ENCODE peak calls at places on chromosomes 6 and 20, in six cellular contexts. B is IMR-90, R is HEK293T, K is HepG2, O is A549, H is K562. N is an unnamed sample.

GRCh38 chr20:57953638-57954037 is 243.8 kb upstream of the PMEPA1 start:
- DNase-seq in O (no peak), K (no peak), R (no peak), H (no peak), B (no peak), N (no peak)

GRCh38 chr6:118776607-118777549 is 117.1 kb upstream of the ASF1A start:
- DNase-seq in B (peak; percentile 79), R (peak; percentile 73), O (peak; percentile 49), H (peak; percentile 62), K (peak; percentile 64), N (peak; percentile 20)

GRCh38 chr6:4889701-4890100 is 113.5 kb downstream of the CDYL start:
- DNase-seq in K (no peak), H (no peak), O (no peak), B (no peak), R (no peak), N (no peak)

GRCh38 chr20:62668441-62669027 is 26.2 kb downstream of the SLCO4A1 start:
- DNase-seq in H (peak; percentile 75), B (peak; percentile 74), O (peak; percentile 91), R (peak; percentile 84), K (peak; percentile 82), N (no peak)

GRCh38 chr6:122381494-122382083 is 17.9 kb upstream of the HSF2 start:
- DNase-seq in H (peak; percentile 60), K (peak; percentile 69), O (peak; percentile 25), R (peak; percentile 78), B (peak; percentile 79), N (peak; percentile 7)

GRCh38 chr6:33278392-33278741 is 1.4 kb downstream of the B3GALT4 start:
- DNase-seq in R (no peak), B (no peak), H (no peak), O (no peak), K (no peak), N (no peak)

GRCh38 chr6:33746651-33747100 is at the start of gene IP6K3:
- DNase-seq in O (no peak), B (no peak), H (no peak), R (no peak), K (no peak), N (no peak)

GRCh38 chr6:137799950-137800568 is 67.0 kb upstream of the TNFAIP3 start:
- DNase-seq in H (peak; percentile 58), O (no peak), R (peak; percentile 56), K (peak; percentile 59), B (peak; percentile 67), N (no peak)

GRCh38 chr6:157433678-157434081 is 52.7 kb downstream of the ZDHHC14 start:
- DNase-seq in K (no peak), H (no peak), B (no peak), R (no peak), O (no peak), N (no peak)

GRCh38 chr6:28719275-28719940 is 193.7 kb downstream of the GPX5 start:
- DNase-seq in R (no peak), K (peak; percentile 35), B (peak; percentile 50), O (no peak), H (peak; percentile 57), N (no peak)

GRCh38 chr20:7924692-7925091 is 15.6 kb downstream of the HAO1 start:
- DNase-seq in K (peak; percentile 33), O (no peak), B (peak; percentile 97), R (no peak), H (no peak), N (no peak)

GRCh38 chr6:37868447-37868825 is 48.9 kb downstream of the ZFAND3 start:
- DNase-seq in B (peak; percentile 59), R (no peak), H (no peak), O (no peak), K (no peak), N (no peak)

GRCh38 chr6:72466971-72467566 is 154.8 kb upstream of the KCNQ5 start:
- DNase-seq in B (no peak), H (no peak), O (no peak), K (no peak), R (no peak), N (no peak)

GRCh38 chr6:40892223-40892622 is 146.8 kb downstream of the UNC5CL start:
- DNase-seq in B (no peak), H (no peak), R (no peak), K (no peak), O (no peak), N (no peak)

GRCh38 chr6:13368716-13369115 is 40.4 kb upstream of the TBC1D7 start:
- DNase-seq in K (no peak), H (no peak), O (no peak), R (no peak), B (peak; percentile 17), N (no peak)

GRCh38 chr6:97705568-97705967 is 422.6 kb upstream of the MMS22L start:
- DNase-seq in B (peak; percentile 2), O (no peak), R (peak; percentile 11), H (no peak), K (peak; percentile 5), N (no peak)

GRCh38 chr6:84428300-84428907 is 201.0 kb upstream of the CEP162 start:
- DNase-seq in B (peak; percentile 45), R (peak; percentile 57), H (peak; percentile 49), K (peak; percentile 16), O (peak; percentile 7), N (no peak)

GRCh38 chr6:105892577-105893262 is 193.4 kb upstream of the PRDM1 start:
- DNase-seq in B (no peak), O (no peak), K (peak; percentile 38), H (peak; percentile 20), R (no peak), N (peak; percentile 74)

GRCh38 chr6:33406161-33406560 is 4.7 kb upstream of the PHF1 start:
- DNase-seq in H (no peak), K (no peak), R (no peak), B (no peak), O (no peak), N (no peak)

GRCh38 chr6:170088349-170088951 is 202.4 kb downstream of the DLL1 start:
- DNase-seq in O (no peak), H (no peak), B (no peak), K (no peak), R (no peak), N (no peak)

GRCh38 chr6:97293198-97293696 is 10.2 kb upstream of the MMS22L start:
- DNase-seq in H (no peak), B (peak; percentile 15), K (no peak), R (no peak), O (no peak), N (no peak)

GRCh38 chr6:40358473-40359460 is 228.4 kb downstream of the LRFN2 start:
- DNase-seq in O (no peak), R (peak; percentile 0), B (no peak), H (no peak), K (no peak), N (no peak)

GRCh38 chr6:159061805-159062563 is 17.2 kb upstream of the TAGAP start:
- DNase-seq in B (no peak), O (no peak), H (no peak), R (no peak), K (no peak), N (no peak)

GRCh38 chr6:4774296-4774695 is 1.9 kb upstream of the CDYL start:
- DNase-seq in R (no peak), K (no peak), H (no peak), B (no peak), O (no peak), N (no peak)

GRCh38 chr6:44086931-44087574 is 40.2 kb downstream of the MRPL14 start:
- DNase-seq in R (no peak), K (no peak), O (no peak), B (no peak), H (no peak), N (no peak)

DNA sequence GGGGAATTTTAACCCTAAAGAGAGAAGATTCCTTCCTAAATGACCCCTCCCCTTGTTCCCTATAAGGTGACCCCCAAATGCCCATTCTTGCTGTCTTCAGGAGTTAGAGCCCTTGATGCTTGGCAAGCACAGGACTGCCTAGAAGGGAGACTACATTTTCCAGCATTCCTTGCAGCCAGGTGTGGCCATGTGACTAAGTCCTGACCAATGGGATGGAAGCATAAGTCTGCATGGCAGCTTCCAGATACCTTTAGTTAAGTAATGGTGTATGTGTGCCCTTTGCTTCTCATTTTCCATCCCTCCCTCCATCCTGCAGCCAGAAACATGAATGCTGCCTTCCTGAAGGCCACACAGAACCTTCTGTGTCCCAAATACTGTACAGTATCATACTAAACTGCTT is 5.5 kb downstream of the BFSP1 start:
- DNase-seq in B (no peak), K (peak; percentile 50), O (peak; percentile 46), R (peak; percentile 53), H (peak; percentile 48), N (no peak)
- TF ChIP-seq BHLHE40 in B (no peak), K (no peak), O (no peak), R (no peak), H (no peak), N (no peak)

DNA sequence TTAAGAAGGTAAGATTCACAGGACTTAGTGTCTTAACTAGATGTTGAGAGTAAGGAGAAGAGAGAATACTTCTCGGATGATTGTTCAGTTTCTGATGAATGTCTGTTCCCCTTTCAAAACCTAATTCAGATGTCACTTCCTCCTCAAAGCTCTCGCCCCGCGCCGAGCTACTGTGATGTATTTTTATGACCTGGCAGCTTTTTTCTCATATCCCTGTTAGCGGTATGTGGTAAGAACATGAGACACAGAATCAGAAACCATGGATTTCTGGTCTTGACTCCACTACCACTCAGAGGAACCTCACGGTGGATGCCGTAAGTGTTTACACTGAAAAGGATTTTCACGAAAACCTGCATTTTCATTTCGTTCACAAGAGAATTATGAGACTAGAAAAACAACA is 48.4 kb downstream of the CEP43 start:
- DNase-seq in K (no peak), B (no peak), R (no peak), O (no peak), H (no peak), N (peak; percentile 86)
- TF ChIP-seq BHLHE40 in K (no peak), B (no peak), R (no peak), O (no peak), H (no peak), N (peak; percentile 5)

GRCh38 chr6:136153976-136154375 is 96.1 kb downstream of the MTFR2 start:
- DNase-seq in O (no peak), B (no peak), K (no peak), H (no peak), R (no peak), N (no peak)
- TF ChIP-seq BHLHE40 in O (no peak), B (no peak), K (no peak), H (no peak), R (no peak), N (no peak)

GRCh38 chr20:40860487-40860902 is 168.1 kb upstream of the TOP1 start:
- DNase-seq in R (no peak), B (peak; percentile 70), O (no peak), H (no peak), K (no peak), N (no peak)
- TF ChIP-seq BHLHE40 in R (no peak), B (no peak), O (no peak), H (no peak), K (no peak), N (no peak)

DNA sequence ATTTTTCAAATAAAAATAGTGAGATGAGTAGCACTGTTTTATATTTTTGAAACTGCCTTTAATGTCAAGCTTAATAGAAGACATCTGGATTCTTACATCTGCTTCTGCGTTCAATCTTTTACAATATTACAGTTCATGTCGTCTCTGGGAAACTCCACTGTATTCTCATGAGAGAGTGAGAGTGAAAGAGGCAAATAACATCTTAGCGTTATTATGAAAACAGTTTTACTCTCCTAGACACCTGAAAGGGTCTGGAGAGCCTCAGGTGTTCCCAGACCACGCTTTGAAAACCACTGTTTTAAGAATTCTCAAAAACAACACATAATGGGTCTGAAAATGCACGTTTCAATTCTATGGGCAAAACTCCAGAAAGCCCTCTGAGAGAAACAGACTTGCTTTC is 63.4 kb downstream of the ARHGAP18 start:
- DNase-seq in O (no peak), B (peak; percentile 27), K (no peak), R (no peak), H (no peak), N (peak; percentile 61)
- TF ChIP-seq BHLHE40 in O (no peak), B (no peak), K (no peak), R (no peak), H (no peak), N (peak; percentile 40)

GRCh38 chr6:16276991-16277981 is 38.9 kb downstream of the GMPR start:
- DNase-seq in K (peak; percentile 85), R (peak; percentile 82), B (peak; percentile 93), O (peak; percentile 68), H (peak; percentile 94), N (no peak)
- TF ChIP-seq BHLHE40 in K (peak; percentile 56), R (no peak), B (peak; percentile 90), O (no peak), H (peak; percentile 78), N (peak; percentile 52)

N was measured in GM12878.